ENCODE peak calls at places on chromosomes 6 and 20, in seven cellular contexts. One of them, this sample, is unnamed.

GRCh38 chr6:143286280-143286795 is 164.2 kb downstream of the ADAT2 start:
- DNase-seq in keratinocyte: peak; percentile 48
- DNase-seq in HCT116: no peak
- DNase-seq in H9: no peak
- DNase-seq in PC-9: no peak
- DNase-seq in GM23338: no peak
- DNase-seq in fibroblast of lung: peak; percentile 36
- DNase-seq in this sample: no peak

GRCh38 chr6:2021713-2022125 is 223.7 kb downstream of the GMDS start:
- DNase-seq in keratinocyte: peak; percentile 19
- DNase-seq in HCT116: no peak
- DNase-seq in H9: no peak
- DNase-seq in PC-9: no peak
- DNase-seq in GM23338: no peak
- DNase-seq in fibroblast of lung: peak; percentile 92
- DNase-seq in this sample: no peak

GRCh38 chr20:61799928-61800327 is 265.8 kb downstream of the TAF4 start:
- DNase-seq in keratinocyte: no peak
- DNase-seq in HCT116: no peak
- DNase-seq in H9: no peak
- DNase-seq in PC-9: no peak
- DNase-seq in GM23338: no peak
- DNase-seq in fibroblast of lung: no peak
- DNase-seq in this sample: no peak

GRCh38 chr6:31636698-31637596 is 15.5 kb downstream of the BAG6 start:
- DNase-seq in keratinocyte: no peak
- DNase-seq in HCT116: no peak
- DNase-seq in H9: no peak
- DNase-seq in PC-9: no peak
- DNase-seq in GM23338: no peak
- DNase-seq in fibroblast of lung: no peak
- DNase-seq in this sample: no peak

GRCh38 chr6:169863710-169864109 is 112.3 kb downstream of the ERMARD start:
- DNase-seq in keratinocyte: no peak
- DNase-seq in HCT116: no peak
- DNase-seq in H9: no peak
- DNase-seq in PC-9: no peak
- DNase-seq in GM23338: no peak
- DNase-seq in fibroblast of lung: no peak
- DNase-seq in this sample: no peak

GRCh38 chr6:45445749-45446454 is 68.2 kb upstream of the SUPT3H start:
- DNase-seq in keratinocyte: peak; percentile 91
- DNase-seq in HCT116: peak; percentile 94
- DNase-seq in H9: peak; percentile 33
- DNase-seq in PC-9: peak; percentile 94
- DNase-seq in GM23338: peak; percentile 55
- DNase-seq in fibroblast of lung: peak; percentile 99
- DNase-seq in this sample: no peak

GRCh38 chr6:166465671-166466087 is 82.9 kb upstream of the MPC1 start:
- DNase-seq in keratinocyte: no peak
- DNase-seq in HCT116: no peak
- DNase-seq in H9: no peak
- DNase-seq in PC-9: no peak
- DNase-seq in GM23338: no peak
- DNase-seq in fibroblast of lung: peak; percentile 35
- DNase-seq in this sample: no peak

GRCh38 chr6:54846857-54847721 is 518 bp downstream of the FAM83B start:
- DNase-seq in keratinocyte: no peak
- DNase-seq in HCT116: no peak
- DNase-seq in H9: peak; percentile 45
- DNase-seq in PC-9: peak; percentile 38
- DNase-seq in GM23338: peak; percentile 63
- DNase-seq in fibroblast of lung: no peak
- DNase-seq in this sample: no peak

GRCh38 chr20:49187330-49188100 is 619 bp downstream of the STAU1 start:
- DNase-seq in keratinocyte: no peak
- DNase-seq in HCT116: no peak
- DNase-seq in H9: peak; percentile 30
- DNase-seq in PC-9: no peak
- DNase-seq in GM23338: peak; percentile 58
- DNase-seq in fibroblast of lung: no peak
- DNase-seq in this sample: peak; percentile 52

GRCh38 chr20:48789185-48789668 is 38.6 kb downstream of the PREX1 start:
- DNase-seq in keratinocyte: no peak
- DNase-seq in HCT116: no peak
- DNase-seq in H9: no peak
- DNase-seq in PC-9: no peak
- DNase-seq in GM23338: no peak
- DNase-seq in fibroblast of lung: no peak
- DNase-seq in this sample: no peak

GRCh38 chr6:165850434-165851019 is 187.5 kb upstream of the PDE10A start:
- DNase-seq in keratinocyte: no peak
- DNase-seq in HCT116: peak; percentile 12
- DNase-seq in H9: peak; percentile 57
- DNase-seq in PC-9: no peak
- DNase-seq in GM23338: peak; percentile 68
- DNase-seq in fibroblast of lung: peak; percentile 57
- DNase-seq in this sample: peak; percentile 52

GRCh38 chr20:25336561-25337422 is 53.8 kb downstream of the ABHD12 start:
- DNase-seq in keratinocyte: peak; percentile 21
- DNase-seq in HCT116: no peak
- DNase-seq in H9: peak; percentile 66
- DNase-seq in PC-9: no peak
- DNase-seq in GM23338: peak; percentile 76
- DNase-seq in fibroblast of lung: peak; percentile 56
- DNase-seq in this sample: no peak

GRCh38 chr6:19759117-19759880 is 77.9 kb upstream of the ID4 start:
- DNase-seq in keratinocyte: peak; percentile 17
- DNase-seq in HCT116: no peak
- DNase-seq in H9: no peak
- DNase-seq in PC-9: peak; percentile 46
- DNase-seq in GM23338: no peak
- DNase-seq in fibroblast of lung: peak; percentile 66
- DNase-seq in this sample: no peak

GRCh38 chr20:48267825-48268615 is 482.7 kb upstream of the SULF2 start:
- DNase-seq in keratinocyte: no peak
- DNase-seq in HCT116: no peak
- DNase-seq in H9: no peak
- DNase-seq in PC-9: no peak
- DNase-seq in GM23338: no peak
- DNase-seq in fibroblast of lung: no peak
- DNase-seq in this sample: no peak

GRCh38 chr6:109867009-109867969 is 110.8 kb upstream of the GPR6 start:
- DNase-seq in keratinocyte: no peak
- DNase-seq in HCT116: no peak
- DNase-seq in H9: no peak
- DNase-seq in PC-9: no peak
- DNase-seq in GM23338: no peak
- DNase-seq in fibroblast of lung: peak; percentile 39
- DNase-seq in this sample: no peak

GRCh38 chr6:135537782-135538301 is 40.3 kb upstream of the AHI1 start:
- DNase-seq in keratinocyte: peak; percentile 53
- DNase-seq in HCT116: peak; percentile 34
- DNase-seq in H9: no peak
- DNase-seq in PC-9: peak; percentile 40
- DNase-seq in GM23338: peak; percentile 53
- DNase-seq in fibroblast of lung: peak; percentile 83
- DNase-seq in this sample: no peak

GRCh38 chr6:1535295-1535694 is 74.4 kb upstream of the FOXC1 start:
- DNase-seq in keratinocyte: no peak
- DNase-seq in HCT116: no peak
- DNase-seq in H9: no peak
- DNase-seq in PC-9: no peak
- DNase-seq in GM23338: no peak
- DNase-seq in fibroblast of lung: no peak
- DNase-seq in this sample: no peak

GRCh38 chr20:48638546-48638945 is 189.3 kb downstream of the PREX1 start:
- DNase-seq in keratinocyte: no peak
- DNase-seq in HCT116: peak; percentile 16
- DNase-seq in H9: no peak
- DNase-seq in PC-9: peak; percentile 87
- DNase-seq in GM23338: no peak
- DNase-seq in fibroblast of lung: peak; percentile 68
- DNase-seq in this sample: no peak

GRCh38 chr20:8808180-8808535 is 260.7 kb upstream of the PLCB4 start:
- DNase-seq in keratinocyte: no peak
- DNase-seq in HCT116: no peak
- DNase-seq in H9: no peak
- DNase-seq in PC-9: no peak
- DNase-seq in GM23338: no peak
- DNase-seq in fibroblast of lung: no peak
- DNase-seq in this sample: no peak

GRCh38 chr6:155694429-155694795 is 238.8 kb upstream of the NOX3 start:
- DNase-seq in keratinocyte: no peak
- DNase-seq in HCT116: no peak
- DNase-seq in H9: no peak
- DNase-seq in PC-9: no peak
- DNase-seq in GM23338: no peak
- DNase-seq in fibroblast of lung: no peak
- DNase-seq in this sample: no peak

GRCh38 chr20:44810061-44810390 is 320 bp downstream of the RIMS4 start:
- DNase-seq in keratinocyte: no peak
- DNase-seq in HCT116: no peak
- DNase-seq in H9: no peak
- DNase-seq in PC-9: no peak
- DNase-seq in GM23338: peak; percentile 43
- DNase-seq in fibroblast of lung: no peak
- DNase-seq in this sample: no peak

GRCh38 chr6:122726649-122727048 is 52.9 kb upstream of the FABP7 start:
- DNase-seq in keratinocyte: no peak
- DNase-seq in HCT116: no peak
- DNase-seq in H9: peak; percentile 43
- DNase-seq in PC-9: peak; percentile 25
- DNase-seq in GM23338: peak; percentile 73
- DNase-seq in fibroblast of lung: peak; percentile 45
- DNase-seq in this sample: no peak

GRCh38 chr6:29961966-29962365 is 19.6 kb downstream of the HLA-A start:
- DNase-seq in keratinocyte: no peak
- DNase-seq in HCT116: no peak
- DNase-seq in H9: no peak
- DNase-seq in PC-9: no peak
- DNase-seq in GM23338: no peak
- DNase-seq in fibroblast of lung: no peak
- DNase-seq in this sample: no peak

GRCh38 chr6:29956518-29956917 is 14.2 kb downstream of the HLA-A start:
- DNase-seq in keratinocyte: no peak
- DNase-seq in HCT116: no peak
- DNase-seq in H9: no peak
- DNase-seq in PC-9: no peak
- DNase-seq in GM23338: no peak
- DNase-seq in fibroblast of lung: no peak
- DNase-seq in this sample: no peak

GRCh38 chr6:29958916-29959315 is 16.6 kb downstream of the HLA-A start:
- DNase-seq in keratinocyte: no peak
- DNase-seq in HCT116: no peak
- DNase-seq in H9: no peak
- DNase-seq in PC-9: no peak
- DNase-seq in GM23338: no peak
- DNase-seq in fibroblast of lung: no peak
- DNase-seq in this sample: no peak

GRCh38 chr6:29958046-29958445 is 15.7 kb downstream of the HLA-A start:
- DNase-seq in keratinocyte: no peak
- DNase-seq in HCT116: no peak
- DNase-seq in H9: no peak
- DNase-seq in PC-9: no peak
- DNase-seq in GM23338: no peak
- DNase-seq in fibroblast of lung: no peak
- DNase-seq in this sample: no peak

DNA sequence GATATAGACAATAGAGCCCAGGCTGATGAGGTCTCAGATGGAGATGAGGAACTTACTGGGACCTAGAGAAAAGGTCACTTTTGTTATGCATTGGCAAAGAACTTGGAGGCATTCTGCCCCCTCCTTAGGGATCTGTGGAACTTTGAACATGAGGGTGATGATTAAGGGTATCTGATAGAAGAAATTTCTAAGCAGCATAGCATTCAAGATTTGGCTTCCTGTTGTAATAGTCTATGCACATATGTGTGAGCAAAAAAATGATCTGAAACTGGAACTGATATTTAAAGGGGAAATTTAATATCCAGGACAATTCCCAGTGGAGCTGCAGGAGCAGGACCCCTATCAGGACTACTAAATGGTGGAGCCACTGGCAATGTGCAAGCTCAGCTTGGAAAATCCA is 17.2 kb downstream of the HLA-A start:
- DNase-seq in keratinocyte: no peak
- DNase-seq in HCT116: no peak
- DNase-seq in H9: no peak
- DNase-seq in PC-9: no peak
- DNase-seq in GM23338: no peak
- DNase-seq in fibroblast of lung: no peak
- DNase-seq in this sample: no peak
- H3K4me2 ChIP-seq in keratinocyte: no peak overlapping the region
- H3K4me2 ChIP-seq in HCT116: no peak overlapping the region
- H3K4me2 ChIP-seq in H9: no peak overlapping the region
- H3K4me2 ChIP-seq in PC-9: no peak overlapping the region
- H3K4me2 ChIP-seq in GM23338: no peak overlapping the region
- H3K4me2 ChIP-seq in fibroblast of lung: no peak overlapping the region
- H3K4me2 ChIP-seq in this sample: peak overlapping the region; percentile 37

DNA sequence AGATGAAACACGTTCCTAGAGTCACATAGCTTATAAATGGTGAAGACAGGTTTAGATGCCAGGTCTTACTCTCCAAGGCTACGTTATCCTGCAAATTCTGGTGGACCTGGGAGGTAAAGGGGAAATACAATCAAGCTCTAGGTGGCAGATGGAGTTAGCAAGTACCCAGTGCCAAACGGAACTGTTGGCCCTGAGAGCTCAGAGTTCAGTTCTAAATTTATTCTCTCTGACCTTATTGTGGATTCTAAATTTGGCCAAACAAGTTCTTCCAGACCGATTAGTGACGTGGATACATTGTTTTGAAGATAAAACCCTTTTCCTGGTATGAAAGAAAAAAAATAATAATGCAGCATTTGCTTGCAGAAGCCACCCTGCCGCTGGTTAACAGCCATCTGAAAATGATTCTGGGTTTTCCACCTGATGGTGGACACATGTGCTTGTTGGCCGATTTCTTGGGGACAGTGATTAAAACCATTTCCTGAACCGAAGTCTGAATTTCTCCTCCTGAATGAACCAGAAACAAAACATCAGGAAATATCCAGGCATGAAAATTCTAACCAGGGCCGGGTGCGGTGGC is 32.5 kb downstream of the RIPOR3 start:
- DNase-seq in keratinocyte: no peak
- DNase-seq in HCT116: no peak
- DNase-seq in H9: no peak
- DNase-seq in PC-9: peak; percentile 95
- DNase-seq in GM23338: no peak
- DNase-seq in fibroblast of lung: no peak
- DNase-seq in this sample: no peak
- H2AFZ ChIP-seq in keratinocyte: no peak overlapping the region
- H2AFZ ChIP-seq in HCT116: peak overlapping the region; percentile 44
- H2AFZ ChIP-seq in H9: no peak overlapping the region
- H2AFZ ChIP-seq in PC-9: peak overlapping the region; percentile 13
- H2AFZ ChIP-seq in GM23338: no peak overlapping the region
- H2AFZ ChIP-seq in fibroblast of lung: no peak overlapping the region
- H2AFZ ChIP-seq in this sample: no peak overlapping the region

GRCh38 chr6:22827760-22828159 is 258.4 kb downstream of the HDGFL1 start:
- DNase-seq in keratinocyte: no peak
- DNase-seq in HCT116: no peak
- DNase-seq in H9: no peak
- DNase-seq in PC-9: no peak
- DNase-seq in GM23338: no peak
- DNase-seq in fibroblast of lung: no peak
- DNase-seq in this sample: no peak
- H3K4me2 ChIP-seq in keratinocyte: peak overlapping the region; percentile 87
- H3K4me2 ChIP-seq in HCT116: no peak overlapping the region
- H3K4me2 ChIP-seq in H9: no peak overlapping the region
- H3K4me2 ChIP-seq in PC-9: peak overlapping the region; percentile 65
- H3K4me2 ChIP-seq in GM23338: no peak overlapping the region
- H3K4me2 ChIP-seq in fibroblast of lung: peak overlapping the region; percentile 8
- H3K4me2 ChIP-seq in this sample: no peak overlapping the region

GRCh38 chr6:3579652-3580051 is 122.8 kb upstream of the SLC22A23 start:
- DNase-seq in keratinocyte: no peak
- DNase-seq in HCT116: no peak
- DNase-seq in H9: no peak
- DNase-seq in PC-9: no peak
- DNase-seq in GM23338: no peak
- DNase-seq in fibroblast of lung: no peak
- DNase-seq in this sample: no peak
- H2AFZ ChIP-seq in keratinocyte: no peak overlapping the region
- H2AFZ ChIP-seq in HCT116: no peak overlapping the region
- H2AFZ ChIP-seq in H9: no peak overlapping the region
- H2AFZ ChIP-seq in PC-9: no peak overlapping the region
- H2AFZ ChIP-seq in GM23338: peak overlapping the region; percentile 92
- H2AFZ ChIP-seq in fibroblast of lung: no peak overlapping the region
- H2AFZ ChIP-seq in this sample: no peak overlapping the region